ENCODE peak calls at places on chromosomes 3 and 15, in six cellular contexts. M, E, X, C, F and I are unnamed samples.

GRCh38 chr3:3739345-3740060 is 59.7 kb upstream of the LRRN1 start:
- DNase-seq in M (no peak), E (no peak), X (no peak), C (no peak), F (no peak), I (no peak)

GRCh38 chr3:15728766-15729165 is 69.0 kb downstream of the ANKRD28 start:
- DNase-seq in M (no peak), E (no peak), X (no peak), C (no peak), F (no peak), I (no peak)

GRCh38 chr3:182533394-182533793 is 259.9 kb upstream of the ATP11B start:
- DNase-seq in M (no peak), E (peak), X (peak), C (no peak), F (no peak), I (no peak)

GRCh38 chr3:115615001-115615447 is 8.3 kb upstream of the GAP43 start:
- DNase-seq in M (no peak), E (peak), X (no peak), C (peak), F (no peak), I (no peak)

GRCh38 chr3:62414786-62415185 is 41.4 kb upstream of the FEZF2 start:
- DNase-seq in M (no peak), E (no peak), X (no peak), C (no peak), F (no peak), I (peak)

GRCh38 chr3:6644070-6644929 is 216.6 kb upstream of the GRM7 start:
- DNase-seq in M (no peak), E (no peak), X (no peak), C (no peak), F (peak), I (no peak)

GRCh38 chr15:55526559-55527036 is 18.6 kb upstream of the DNAAF4 start:
- DNase-seq in M (no peak), E (peak), X (peak), C (peak), F (no peak), I (no peak)

GRCh38 chr3:23676093-23676492 is 129.7 kb upstream of the UBE2E1 start:
- DNase-seq in M (no peak), E (no peak), X (no peak), C (no peak), F (no peak), I (no peak)

GRCh38 chr3:174532776-174533175 is 326.4 kb upstream of the NAALADL2 start:
- DNase-seq in M (no peak), E (no peak), X (no peak), C (no peak), F (no peak), I (no peak)

GRCh38 chr3:179098388-179099077 is 26.9 kb upstream of the ZMAT3 start:
- DNase-seq in M (no peak), E (no peak), X (peak), C (no peak), F (no peak), I (no peak)

GRCh38 chr3:71226565-71227281 is 356.8 kb downstream of the FOXP1 start:
- DNase-seq in M (no peak), E (no peak), X (peak), C (no peak), F (peak), I (no peak)

GRCh38 chr3:30188713-30189112 is 417.7 kb upstream of the TGFBR2 start:
- DNase-seq in M (no peak), E (no peak), X (no peak), C (no peak), F (no peak), I (no peak)

GRCh38 chr3:53198256-53198977 is 37.4 kb downstream of the PRKCD start:
- DNase-seq in M (no peak), E (no peak), X (no peak), C (no peak), F (no peak), I (no peak)

GRCh38 chr15:69561071-69561784 is 108.6 kb downstream of the RPLP1 start:
- DNase-seq in M (no peak), E (peak), X (no peak), C (no peak), F (no peak), I (no peak)

GRCh38 chr3:50194903-50195500 is 3.6 kb downstream of the GNAT1 start:
- DNase-seq in M (no peak), E (peak), X (peak), C (peak), F (no peak), I (peak)

GRCh38 chr3:13491206-13491974 is 11.3 kb downstream of the HDAC11 start:
- DNase-seq in M (no peak), E (no peak), X (no peak), C (no peak), F (no peak), I (no peak)

GRCh38 chr3:154783053-154784037 is 296.8 kb upstream of the MME start:
- DNase-seq in M (no peak), E (no peak), X (no peak), C (no peak), F (no peak), I (no peak)

GRCh38 chr3:140736863-140737460 is 59.1 kb downstream of the TRIM42 start:
- DNase-seq in M (peak), E (peak), X (peak), C (no peak), F (no peak), I (peak)

GRCh38 chr3:105495021-105495420 is 128.3 kb downstream of the ALCAM start:
- DNase-seq in M (no peak), E (no peak), X (no peak), C (no peak), F (no peak), I (no peak)

GRCh38 chr3:53221345-53221744 is 34.5 kb downstream of the TKT start:
- DNase-seq in M (no peak), E (no peak), X (no peak), C (no peak), F (no peak), I (no peak)

GRCh38 chr3:1532935-1533606 is 440.2 kb downstream of the CNTN6 start:
- DNase-seq in M (no peak), E (no peak), X (no peak), C (no peak), F (no peak), I (no peak)

GRCh38 chr3:12999147-13000140 is 73.8 kb downstream of the IQSEC1 start:
- DNase-seq in M (no peak), E (peak), X (peak), C (peak), F (no peak), I (no peak)

GRCh38 chr3:72229952-72230351 is 445.0 kb upstream of the PROK2 start:
- DNase-seq in M (no peak), E (no peak), X (no peak), C (no peak), F (no peak), I (no peak)

GRCh38 chr3:32843504-32844321 is 25.9 kb downstream of the TRIM71 start:
- DNase-seq in M (peak), E (no peak), X (no peak), C (no peak), F (no peak), I (peak)

GRCh38 chr3:35184775-35185174 is 454.6 kb upstream of the ARPP21 start:
- DNase-seq in M (no peak), E (no peak), X (no peak), C (no peak), F (no peak), I (no peak)

GRCh38 chr3:99938270-99938955 is 120.8 kb downstream of the CMSS1 start:
- DNase-seq in M (no peak), E (no peak), X (no peak), C (no peak), F (no peak), I (no peak)

GRCh38 chr3:169344465-169344864 is 319.0 kb downstream of the MECOM start:
- DNase-seq in M (no peak), E (no peak), X (no peak), C (no peak), F (no peak), I (no peak)

DNA sequence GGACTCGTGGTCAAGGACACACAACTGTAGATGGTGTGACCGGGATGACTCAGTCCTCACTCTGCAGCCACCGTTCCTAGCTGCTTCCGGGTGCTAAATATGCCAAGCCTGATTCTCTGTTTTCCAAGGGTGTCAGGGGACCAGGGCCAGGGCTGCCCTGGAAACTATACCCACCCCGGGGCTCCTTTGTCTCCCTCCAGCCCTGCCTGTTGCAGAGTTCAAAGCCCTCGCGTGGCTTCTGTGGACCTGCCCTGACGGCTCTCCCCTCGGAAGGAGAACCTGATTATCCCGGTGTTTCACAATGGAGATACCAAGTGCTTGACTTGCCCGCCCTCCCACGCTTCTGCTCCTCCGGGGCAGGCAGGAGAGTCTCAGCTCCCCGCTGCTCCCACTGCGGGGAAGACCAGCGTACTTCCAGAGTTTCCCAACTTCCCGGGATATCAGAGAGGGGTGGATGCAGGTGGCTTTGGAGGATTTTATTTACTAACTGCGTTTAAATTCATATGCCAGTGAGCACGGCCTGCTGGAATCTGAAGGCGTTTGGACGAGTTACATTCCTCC is 125.0 kb downstream of the ASB7 start:
- DNase-seq in M (no peak), E (no peak), X (no peak), C (no peak), F (no peak), I (no peak)
- TF ChIP-seq CTCF in M (no peak), E (no peak), X (no peak), C (no peak), F (no peak), I (no peak)

GRCh38 chr3:195583831-195584542 is at the start of gene APOD:
- DNase-seq in M (no peak), E (no peak), X (peak), C (no peak), F (no peak), I (no peak)
- TF ChIP-seq ATF3 in M (no peak), E (no peak), X (no peak), C (no peak), F (no peak), I (no peak)

DNA sequence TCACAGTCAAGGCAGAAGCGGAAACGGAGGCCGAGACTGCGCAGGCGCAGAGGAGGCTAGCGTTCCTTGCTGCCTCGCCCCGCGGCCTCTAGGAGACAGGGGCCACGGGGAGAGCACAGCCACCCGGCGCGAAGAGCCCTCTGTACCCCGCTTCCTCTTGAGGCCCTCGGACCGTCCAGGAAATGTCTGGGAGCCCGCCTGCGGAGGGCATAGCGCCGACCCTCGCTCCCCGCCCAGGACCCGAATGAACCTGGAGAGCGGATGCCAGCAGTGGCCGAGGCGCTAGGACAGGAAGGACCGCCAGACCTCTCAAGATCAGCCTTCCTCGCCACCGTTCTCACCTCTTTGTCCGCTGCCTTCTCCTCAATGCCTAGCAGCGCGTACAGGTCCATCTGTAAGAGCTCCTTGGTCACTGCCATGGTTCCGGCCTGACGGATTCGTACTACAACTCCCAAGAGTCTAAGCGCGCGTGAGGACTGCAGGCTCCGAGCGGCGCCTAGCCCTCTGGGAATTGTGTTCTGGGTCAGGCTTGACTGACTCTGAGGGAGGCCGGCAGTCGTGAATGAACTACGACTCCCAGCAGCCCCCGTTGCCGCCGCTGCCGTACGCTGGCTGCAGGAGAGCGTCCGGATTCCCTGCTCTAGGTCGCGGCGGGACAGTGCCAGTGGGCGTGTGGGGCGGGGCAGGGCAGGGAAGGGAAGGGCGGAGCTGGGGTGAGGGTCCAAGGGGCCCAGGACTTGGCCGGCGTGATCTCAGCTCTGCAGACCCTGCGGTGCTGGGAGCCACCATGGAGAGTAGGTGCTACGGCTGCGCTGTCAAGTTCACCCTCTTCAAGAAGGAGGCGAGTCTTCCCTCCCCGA is at the start of the genes DNAJC17 and ZFYVE19:
- DNase-seq in M (peak), E (peak), X (peak), C (peak), F (peak), I (peak)
- TF ChIP-seq CTCF in M (no peak), E (peak), X (peak), C (no peak), F (peak), I (no peak)

GRCh38 chr3:149701206-149701976 is 43.6 kb upstream of the WWTR1 start:
- DNase-seq in M (no peak), E (no peak), X (no peak), C (no peak), F (no peak), I (no peak)
- TF ChIP-seq ATF3 in M (no peak), E (no peak), X (no peak), C (no peak), F (no peak), I (no peak)

GRCh38 chr3:37777835-37778234 is 83.8 kb upstream of the CTDSPL start:
- DNase-seq in M (no peak), E (no peak), X (no peak), C (no peak), F (no peak), I (no peak)
- TF ChIP-seq CTCF in M (no peak), E (no peak), X (no peak), C (no peak), F (no peak), I (no peak)

GRCh38 chr15:39921274-39921638 is 1.2 kb upstream of the GPR176 start:
- DNase-seq in M (no peak), E (no peak), X (no peak), C (no peak), F (no peak), I (no peak)
- TF ChIP-seq ATF3 in M (no peak), E (no peak), X (no peak), C (no peak), F (no peak), I (no peak)

GRCh38 chr3:123586131-123586530 is 1.3 kb upstream of the HACD2 start:
- DNase-seq in M (peak), E (peak), X (peak), C (peak), F (no peak), I (peak)
- TF ChIP-seq CTCF in M (no peak), E (no peak), X (no peak), C (no peak), F (no peak), I (no peak)

DNA sequence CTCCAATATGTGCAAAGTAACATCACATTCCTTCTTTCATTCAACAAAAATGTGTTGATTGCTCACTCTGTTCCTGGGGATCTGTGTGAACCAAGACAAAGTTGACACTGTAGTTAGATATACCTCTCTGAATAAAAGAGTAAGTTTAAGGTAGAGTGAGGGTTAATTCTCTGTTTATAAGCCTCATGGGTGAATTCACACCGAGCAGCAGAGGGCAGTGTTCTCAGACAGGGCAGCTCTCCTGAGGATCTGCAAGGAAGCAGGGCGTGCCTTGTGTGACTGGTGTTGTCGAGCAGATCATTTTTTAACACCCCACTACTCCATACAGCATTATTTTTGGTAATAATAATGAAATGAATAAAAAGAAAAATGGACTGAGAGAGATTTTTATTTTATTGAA is 34.4 kb downstream of the PAQR9 start:
- DNase-seq in M (no peak), E (peak), X (peak), C (peak), F (no peak), I (peak)
- TF ChIP-seq ATF3 in M (no peak), E (no peak), X (no peak), C (no peak), F (no peak), I (no peak)

GRCh38 chr3:42518800-42519567 is 16.5 kb downstream of the VIPR1 start:
- DNase-seq in M (no peak), E (no peak), X (peak), C (no peak), F (no peak), I (peak)
- TF ChIP-seq CTCF in M (peak), E (peak), X (peak), C (peak), F (peak), I (peak)

DNA sequence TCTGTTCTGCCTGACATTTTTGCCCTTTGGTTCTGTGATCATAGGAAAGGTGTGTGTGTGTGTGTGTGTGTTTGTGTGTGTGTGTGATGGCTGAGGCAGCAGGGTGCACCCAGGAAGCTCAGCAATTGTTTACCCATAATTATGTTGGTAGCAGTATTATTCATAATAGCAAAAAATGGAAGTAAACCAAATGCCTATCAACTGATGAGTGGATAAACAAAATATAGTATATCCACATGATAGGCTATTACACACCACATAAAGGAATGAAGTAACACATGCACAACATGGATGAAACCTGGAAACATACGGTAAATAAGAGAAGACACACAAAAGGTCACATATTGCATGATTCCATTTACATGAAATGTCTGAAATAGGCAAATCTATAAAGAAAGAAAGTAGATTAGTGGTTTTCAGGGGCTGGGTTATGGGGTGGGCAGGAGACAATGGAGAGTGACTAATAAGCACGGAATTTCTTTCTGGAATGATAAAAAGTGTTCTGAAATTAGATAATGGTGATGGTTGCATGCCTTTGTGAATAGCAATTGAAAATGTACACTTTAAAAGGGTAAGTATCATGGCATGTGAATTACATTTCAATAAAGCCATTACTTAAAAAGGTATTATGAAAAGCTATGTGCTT is 167.2 kb downstream of the POLR2M start:
- DNase-seq in M (no peak), E (no peak), X (no peak), C (no peak), F (no peak), I (no peak)
- TF ChIP-seq ATF3 in M (no peak), E (no peak), X (no peak), C (no peak), F (no peak), I (no peak)